ENCODE peak calls at places on chromosome 5, in seven cellular contexts. One of them, this sample, is unnamed.

GRCh38 chr5:115329475-115329874 is 33.0 kb upstream of the CCDC112 start:
- DNase-seq in astrocyte: no peak
- DNase-seq in adipocyte: no peak
- DNase-seq in left ventricle myocardium inferior: no peak
- DNase-seq in HFF-Myc: no peak
- DNase-seq in transverse colon: peak
- DNase-seq in AG04450: no peak
- DNase-seq in this sample: no peak

GRCh38 chr5:157148734-157149615 is 6.3 kb upstream of the MED7 start:
- DNase-seq in AG04450: no peak
- DNase-seq in HFF-Myc: peak
- DNase-seq in adipocyte: peak
- DNase-seq in transverse colon: peak
- DNase-seq in left ventricle myocardium inferior: no peak
- DNase-seq in astrocyte: peak
- DNase-seq in this sample: no peak

GRCh38 chr5:89374818-89375521 is 492.0 kb upstream of the MEF2C start:
- DNase-seq in HFF-Myc: no peak
- DNase-seq in transverse colon: no peak
- DNase-seq in astrocyte: no peak
- DNase-seq in left ventricle myocardium inferior: no peak
- DNase-seq in adipocyte: no peak
- DNase-seq in AG04450: no peak
- DNase-seq in this sample: no peak

GRCh38 chr5:43428034-43428712 is 16.0 kb upstream of the CCL28 start:
- DNase-seq in AG04450: no peak
- DNase-seq in transverse colon: no peak
- DNase-seq in HFF-Myc: no peak
- DNase-seq in astrocyte: peak
- DNase-seq in adipocyte: peak
- DNase-seq in left ventricle myocardium inferior: no peak
- DNase-seq in this sample: no peak

GRCh38 chr5:167451091-167451490 is 840.4 kb upstream of the WWC1 start:
- DNase-seq in adipocyte: no peak
- DNase-seq in astrocyte: no peak
- DNase-seq in AG04450: no peak
- DNase-seq in left ventricle myocardium inferior: no peak
- DNase-seq in transverse colon: no peak
- DNase-seq in HFF-Myc: peak
- DNase-seq in this sample: peak

GRCh38 chr5:52269853-52270252 is 517.9 kb upstream of the ITGA1 start:
- DNase-seq in transverse colon: no peak
- DNase-seq in astrocyte: no peak
- DNase-seq in AG04450: no peak
- DNase-seq in HFF-Myc: no peak
- DNase-seq in adipocyte: peak
- DNase-seq in left ventricle myocardium inferior: no peak
- DNase-seq in this sample: no peak

GRCh38 chr5:108760512-108760911 is 12.8 kb downstream of the FER start:
- DNase-seq in AG04450: no peak
- DNase-seq in left ventricle myocardium inferior: no peak
- DNase-seq in adipocyte: no peak
- DNase-seq in transverse colon: no peak
- DNase-seq in astrocyte: no peak
- DNase-seq in HFF-Myc: no peak
- DNase-seq in this sample: no peak

GRCh38 chr5:137933491-137933911 is 44.2 kb downstream of the PKD2L2 start:
- DNase-seq in HFF-Myc: no peak
- DNase-seq in adipocyte: peak
- DNase-seq in astrocyte: peak
- DNase-seq in left ventricle myocardium inferior: no peak
- DNase-seq in AG04450: no peak
- DNase-seq in transverse colon: no peak
- DNase-seq in this sample: no peak

GRCh38 chr5:143554194-143554717 is 150.8 kb upstream of the NR3C1 start:
- DNase-seq in AG04450: peak
- DNase-seq in left ventricle myocardium inferior: no peak
- DNase-seq in HFF-Myc: peak
- DNase-seq in transverse colon: no peak
- DNase-seq in astrocyte: peak
- DNase-seq in adipocyte: peak
- DNase-seq in this sample: no peak

GRCh38 chr5:82396396-82396795 is 118.2 kb upstream of the RPS23 start:
- DNase-seq in transverse colon: no peak
- DNase-seq in HFF-Myc: no peak
- DNase-seq in AG04450: no peak
- DNase-seq in adipocyte: peak
- DNase-seq in left ventricle myocardium inferior: no peak
- DNase-seq in astrocyte: peak
- DNase-seq in this sample: no peak

GRCh38 chr5:77129386-77129785 is 42.3 kb upstream of the ZBED3 start:
- DNase-seq in transverse colon: no peak
- DNase-seq in adipocyte: peak
- DNase-seq in left ventricle myocardium inferior: no peak
- DNase-seq in astrocyte: peak
- DNase-seq in HFF-Myc: no peak
- DNase-seq in AG04450: no peak
- DNase-seq in this sample: no peak

GRCh38 chr5:98458004-98458403 is 315.5 kb upstream of the RGMB start:
- DNase-seq in adipocyte: peak
- DNase-seq in astrocyte: peak
- DNase-seq in transverse colon: no peak
- DNase-seq in AG04450: peak
- DNase-seq in left ventricle myocardium inferior: no peak
- DNase-seq in HFF-Myc: peak
- DNase-seq in this sample: no peak

GRCh38 chr5:129074903-129075302 is 19.6 kb upstream of the ISOC1 start:
- DNase-seq in transverse colon: no peak
- DNase-seq in left ventricle myocardium inferior: no peak
- DNase-seq in HFF-Myc: no peak
- DNase-seq in adipocyte: no peak
- DNase-seq in astrocyte: no peak
- DNase-seq in AG04450: no peak
- DNase-seq in this sample: no peak

GRCh38 chr5:37533851-37534250 is 154.7 kb downstream of the WDR70 start:
- DNase-seq in transverse colon: no peak
- DNase-seq in left ventricle myocardium inferior: no peak
- DNase-seq in astrocyte: peak
- DNase-seq in HFF-Myc: no peak
- DNase-seq in adipocyte: peak
- DNase-seq in AG04450: no peak
- DNase-seq in this sample: no peak

GRCh38 chr5:141958113-141958512 is at the start of gene PCDH12:
- DNase-seq in astrocyte: no peak
- DNase-seq in left ventricle myocardium inferior: peak
- DNase-seq in HFF-Myc: no peak
- DNase-seq in adipocyte: no peak
- DNase-seq in transverse colon: peak
- DNase-seq in AG04450: no peak
- DNase-seq in this sample: no peak

GRCh38 chr5:95856501-95856981 is 34.0 kb upstream of the GLRX start:
- DNase-seq in transverse colon: no peak
- DNase-seq in AG04450: no peak
- DNase-seq in left ventricle myocardium inferior: no peak
- DNase-seq in HFF-Myc: no peak
- DNase-seq in adipocyte: no peak
- DNase-seq in astrocyte: no peak
- DNase-seq in this sample: no peak

GRCh38 chr5:143432658-143433239 is 29.3 kb upstream of the NR3C1 start:
- DNase-seq in HFF-Myc: peak
- DNase-seq in transverse colon: no peak
- DNase-seq in adipocyte: no peak
- DNase-seq in astrocyte: no peak
- DNase-seq in AG04450: no peak
- DNase-seq in left ventricle myocardium inferior: no peak
- DNase-seq in this sample: no peak

GRCh38 chr5:1106385-1107166 is 5.3 kb downstream of the SLC12A7 start:
- DNase-seq in HFF-Myc: no peak
- DNase-seq in astrocyte: no peak
- DNase-seq in left ventricle myocardium inferior: no peak
- DNase-seq in transverse colon: no peak
- DNase-seq in AG04450: no peak
- DNase-seq in adipocyte: no peak
- DNase-seq in this sample: no peak

GRCh38 chr5:91595436-91595835 is 212.3 kb upstream of the ARRDC3 start:
- DNase-seq in HFF-Myc: no peak
- DNase-seq in AG04450: no peak
- DNase-seq in astrocyte: no peak
- DNase-seq in left ventricle myocardium inferior: no peak
- DNase-seq in transverse colon: no peak
- DNase-seq in adipocyte: no peak
- DNase-seq in this sample: no peak

GRCh38 chr5:159451197-159452052 is 121.1 kb upstream of the IL12B start:
- DNase-seq in AG04450: peak
- DNase-seq in left ventricle myocardium inferior: no peak
- DNase-seq in transverse colon: no peak
- DNase-seq in HFF-Myc: peak
- DNase-seq in astrocyte: peak
- DNase-seq in adipocyte: peak
- DNase-seq in this sample: no peak

GRCh38 chr5:1510631-1511030 is 13.1 kb downstream of the LPCAT1 start:
- DNase-seq in left ventricle myocardium inferior: peak
- DNase-seq in HFF-Myc: no peak
- DNase-seq in adipocyte: no peak
- DNase-seq in AG04450: no peak
- DNase-seq in astrocyte: no peak
- DNase-seq in transverse colon: peak
- DNase-seq in this sample: no peak

DNA sequence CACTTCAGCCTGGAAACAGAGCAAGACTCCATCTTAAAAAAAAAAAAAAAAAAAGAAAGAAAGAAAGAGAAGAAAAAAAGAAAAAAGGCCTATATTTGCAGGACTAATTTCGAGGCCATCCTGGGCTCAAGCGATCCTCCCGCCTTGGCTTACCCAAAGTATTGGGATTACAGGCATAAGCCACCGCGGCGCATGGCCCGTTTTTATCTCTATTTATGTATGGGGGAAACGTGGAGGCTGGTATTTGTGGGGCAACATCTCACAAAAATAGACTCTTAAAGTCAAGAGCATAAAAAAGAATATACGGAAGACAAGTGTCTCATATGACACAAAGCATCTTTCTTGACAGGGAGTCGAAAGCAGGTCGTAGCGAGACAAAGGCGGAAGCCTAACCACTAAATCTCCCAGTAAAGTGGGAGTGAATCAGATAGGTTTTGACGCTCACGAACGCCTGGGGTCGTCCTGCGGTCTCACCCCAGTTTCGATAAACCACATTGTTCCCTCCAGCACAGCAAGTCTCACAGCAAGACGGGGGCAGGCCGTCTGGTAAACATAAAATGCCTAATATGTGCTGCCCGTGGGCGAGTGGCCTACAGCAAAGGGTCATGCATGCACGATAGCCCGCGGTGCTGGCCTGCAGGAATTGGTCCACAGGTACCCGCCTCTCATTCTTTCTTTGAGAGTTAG is 1.8 kb upstream of the TRIM41 start:
- DNase-seq in transverse colon: peak
- DNase-seq in adipocyte: no peak
- DNase-seq in AG04450: no peak
- DNase-seq in HFF-Myc: no peak
- DNase-seq in astrocyte: no peak
- DNase-seq in left ventricle myocardium inferior: no peak
- DNase-seq in this sample: no peak
- H3K4me3 ChIP-seq in transverse colon: no peak
- H3K4me3 ChIP-seq in adipocyte: peak
- H3K4me3 ChIP-seq in AG04450: peak
- H3K4me3 ChIP-seq in HFF-Myc: peak
- H3K4me3 ChIP-seq in astrocyte: no peak
- H3K4me3 ChIP-seq in left ventricle myocardium inferior: peak
- H3K4me3 ChIP-seq in this sample: peak

DNA sequence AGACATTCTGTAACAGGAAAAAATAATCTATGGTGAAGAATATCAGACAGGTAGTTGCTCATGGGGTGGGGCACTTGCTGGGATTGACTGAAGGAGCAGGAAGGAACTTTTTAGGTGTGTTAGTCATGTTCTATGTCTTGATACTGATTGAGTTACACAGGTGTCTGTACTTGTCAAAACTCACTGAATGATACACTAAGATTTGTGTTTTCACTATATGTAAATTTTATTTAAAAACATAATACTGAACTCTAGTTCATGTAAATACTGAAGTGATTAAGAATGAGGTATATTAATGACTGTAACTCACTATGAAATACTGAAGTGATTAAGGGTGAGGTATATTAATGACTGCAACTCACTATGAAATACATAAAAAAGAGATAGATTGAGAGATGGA is 28.5 kb downstream of the IL6ST start:
- DNase-seq in transverse colon: no peak
- DNase-seq in astrocyte: no peak
- DNase-seq in adipocyte: no peak
- DNase-seq in left ventricle myocardium inferior: no peak
- DNase-seq in HFF-Myc: no peak
- DNase-seq in AG04450: no peak
- DNase-seq in this sample: no peak
- H3K4me3 ChIP-seq in transverse colon: no peak
- H3K4me3 ChIP-seq in astrocyte: no peak
- H3K4me3 ChIP-seq in adipocyte: no peak
- H3K4me3 ChIP-seq in left ventricle myocardium inferior: no peak
- H3K4me3 ChIP-seq in HFF-Myc: no peak
- H3K4me3 ChIP-seq in AG04450: no peak
- H3K4me3 ChIP-seq in this sample: no peak

GRCh38 chr5:172559004-172559932 is 81.8 kb upstream of the NEURL1B start:
- DNase-seq in adipocyte: peak
- DNase-seq in transverse colon: peak
- DNase-seq in astrocyte: peak
- DNase-seq in HFF-Myc: peak
- DNase-seq in left ventricle myocardium inferior: peak
- DNase-seq in AG04450: peak
- DNase-seq in this sample: no peak
- H3K4me3 ChIP-seq in adipocyte: peak
- H3K4me3 ChIP-seq in transverse colon: peak
- H3K4me3 ChIP-seq in astrocyte: peak
- H3K4me3 ChIP-seq in HFF-Myc: no peak
- H3K4me3 ChIP-seq in left ventricle myocardium inferior: peak
- H3K4me3 ChIP-seq in AG04450: peak
- H3K4me3 ChIP-seq in this sample: no peak

GRCh38 chr5:176436641-176437040 is 11.5 kb upstream of the FAF2 start:
- DNase-seq in astrocyte: no peak
- DNase-seq in adipocyte: peak
- DNase-seq in HFF-Myc: no peak
- DNase-seq in transverse colon: no peak
- DNase-seq in left ventricle myocardium inferior: no peak
- DNase-seq in AG04450: no peak
- DNase-seq in this sample: no peak

GRCh38 chr5:176444742-176445141 is 3.4 kb upstream of the FAF2 start:
- DNase-seq in left ventricle myocardium inferior: no peak
- DNase-seq in AG04450: no peak
- DNase-seq in transverse colon: no peak
- DNase-seq in HFF-Myc: no peak
- DNase-seq in astrocyte: no peak
- DNase-seq in adipocyte: no peak
- DNase-seq in this sample: no peak

GRCh38 chr5:176438959-176439757 is 9.0 kb upstream of the FAF2 start:
- DNase-seq in HFF-Myc: no peak
- DNase-seq in left ventricle myocardium inferior: no peak
- DNase-seq in AG04450: no peak
- DNase-seq in astrocyte: peak
- DNase-seq in adipocyte: no peak
- DNase-seq in transverse colon: no peak
- DNase-seq in this sample: no peak

GRCh38 chr5:176441921-176442323 is 6.3 kb upstream of the FAF2 start:
- DNase-seq in left ventricle myocardium inferior: no peak
- DNase-seq in AG04450: no peak
- DNase-seq in astrocyte: no peak
- DNase-seq in adipocyte: no peak
- DNase-seq in HFF-Myc: peak
- DNase-seq in transverse colon: no peak
- DNase-seq in this sample: no peak

GRCh38 chr5:176440932-176441706 is 7.1 kb upstream of the FAF2 start:
- DNase-seq in transverse colon: no peak
- DNase-seq in adipocyte: no peak
- DNase-seq in AG04450: no peak
- DNase-seq in HFF-Myc: no peak
- DNase-seq in left ventricle myocardium inferior: no peak
- DNase-seq in astrocyte: peak
- DNase-seq in this sample: no peak
- H3K4me3 ChIP-seq in transverse colon: no peak
- H3K4me3 ChIP-seq in adipocyte: no peak
- H3K4me3 ChIP-seq in AG04450: no peak
- H3K4me3 ChIP-seq in HFF-Myc: no peak
- H3K4me3 ChIP-seq in left ventricle myocardium inferior: no peak
- H3K4me3 ChIP-seq in astrocyte: no peak
- H3K4me3 ChIP-seq in this sample: no peak

This sample was measured in SK-N-MC.